ENCODE peak calls at places on chromosomes 4 and X, in nine cellular contexts. One of them, this sample, is unnamed.

GRCh38 chrX:31603411-31604120 is 531.7 kb upstream of the FTHL17 start:
- DNase-seq in neuronal stem cell: no peak
- DNase-seq in heart left ventricle: no peak
- DNase-seq in SJSA1: no peak
- DNase-seq in lung: no peak
- DNase-seq in colonic mucosa: no peak
- DNase-seq in CD8-positive, alpha-beta T cell: no peak
- DNase-seq in GM23338: no peak
- DNase-seq in substantia nigra: no peak
- DNase-seq in this sample: no peak

GRCh38 chr4:3706111-3706511 is 60.1 kb upstream of the ADRA2C start:
- DNase-seq in substantia nigra: no peak
- DNase-seq in CD8-positive, alpha-beta T cell: no peak
- DNase-seq in lung: no peak
- DNase-seq in heart left ventricle: no peak
- DNase-seq in neuronal stem cell: no peak
- DNase-seq in GM23338: no peak
- DNase-seq in SJSA1: no peak
- DNase-seq in colonic mucosa: no peak
- DNase-seq in this sample: no peak

GRCh38 chr4:181710143-181710542 is 533.1 kb upstream of the TENM3 start:
- DNase-seq in neuronal stem cell: no peak
- DNase-seq in lung: no peak
- DNase-seq in colonic mucosa: no peak
- DNase-seq in GM23338: no peak
- DNase-seq in SJSA1: no peak
- DNase-seq in CD8-positive, alpha-beta T cell: no peak
- DNase-seq in substantia nigra: no peak
- DNase-seq in heart left ventricle: no peak
- DNase-seq in this sample: no peak

GRCh38 chr4:48445704-48446103 is 37.4 kb upstream of the SLC10A4 start:
- DNase-seq in colonic mucosa: no peak
- DNase-seq in lung: no peak
- DNase-seq in GM23338: peak
- DNase-seq in CD8-positive, alpha-beta T cell: no peak
- DNase-seq in SJSA1: no peak
- DNase-seq in neuronal stem cell: no peak
- DNase-seq in substantia nigra: no peak
- DNase-seq in heart left ventricle: no peak
- DNase-seq in this sample: no peak

GRCh38 chr4:138222041-138222440 is 20.1 kb downstream of the SLC7A11 start:
- DNase-seq in heart left ventricle: no peak
- DNase-seq in substantia nigra: no peak
- DNase-seq in neuronal stem cell: no peak
- DNase-seq in GM23338: no peak
- DNase-seq in CD8-positive, alpha-beta T cell: no peak
- DNase-seq in colonic mucosa: no peak
- DNase-seq in lung: no peak
- DNase-seq in SJSA1: peak
- DNase-seq in this sample: no peak

GRCh38 chr4:27916432-27917184 is 1056.0 kb downstream of the STIM2 start:
- DNase-seq in SJSA1: no peak
- DNase-seq in colonic mucosa: peak
- DNase-seq in GM23338: no peak
- DNase-seq in substantia nigra: no peak
- DNase-seq in lung: peak
- DNase-seq in heart left ventricle: peak
- DNase-seq in CD8-positive, alpha-beta T cell: no peak
- DNase-seq in neuronal stem cell: peak
- DNase-seq in this sample: no peak

GRCh38 chr4:55512922-55513571 is 33.7 kb downstream of the CLOCK start:
- DNase-seq in neuronal stem cell: no peak
- DNase-seq in substantia nigra: no peak
- DNase-seq in lung: no peak
- DNase-seq in SJSA1: no peak
- DNase-seq in GM23338: no peak
- DNase-seq in colonic mucosa: no peak
- DNase-seq in heart left ventricle: no peak
- DNase-seq in CD8-positive, alpha-beta T cell: no peak
- DNase-seq in this sample: no peak

GRCh38 chr4:36039031-36039430 is 205.3 kb downstream of the ARAP2 start:
- DNase-seq in neuronal stem cell: no peak
- DNase-seq in SJSA1: no peak
- DNase-seq in heart left ventricle: no peak
- DNase-seq in lung: no peak
- DNase-seq in substantia nigra: no peak
- DNase-seq in CD8-positive, alpha-beta T cell: no peak
- DNase-seq in colonic mucosa: peak
- DNase-seq in GM23338: peak
- DNase-seq in this sample: no peak

GRCh38 chr4:7842384-7843279 is 97.0 kb downstream of the AFAP1 start:
- DNase-seq in neuronal stem cell: no peak
- DNase-seq in lung: no peak
- DNase-seq in SJSA1: peak
- DNase-seq in GM23338: no peak
- DNase-seq in substantia nigra: no peak
- DNase-seq in CD8-positive, alpha-beta T cell: no peak
- DNase-seq in heart left ventricle: peak
- DNase-seq in colonic mucosa: peak
- DNase-seq in this sample: no peak

GRCh38 chr4:182825786-182826185 is 91.4 kb downstream of the DCTD start:
- DNase-seq in heart left ventricle: no peak
- DNase-seq in CD8-positive, alpha-beta T cell: no peak
- DNase-seq in colonic mucosa: no peak
- DNase-seq in neuronal stem cell: no peak
- DNase-seq in lung: no peak
- DNase-seq in SJSA1: no peak
- DNase-seq in GM23338: no peak
- DNase-seq in substantia nigra: no peak
- DNase-seq in this sample: no peak

GRCh38 chr4:148173397-148174017 is 268.7 kb downstream of the NR3C2 start:
- DNase-seq in GM23338: no peak
- DNase-seq in SJSA1: no peak
- DNase-seq in lung: no peak
- DNase-seq in heart left ventricle: no peak
- DNase-seq in neuronal stem cell: no peak
- DNase-seq in CD8-positive, alpha-beta T cell: no peak
- DNase-seq in substantia nigra: no peak
- DNase-seq in colonic mucosa: peak
- DNase-seq in this sample: no peak

GRCh38 chr4:95619525-95620443 is 71.0 kb upstream of the UNC5C start:
- DNase-seq in lung: no peak
- DNase-seq in neuronal stem cell: no peak
- DNase-seq in CD8-positive, alpha-beta T cell: no peak
- DNase-seq in GM23338: no peak
- DNase-seq in substantia nigra: no peak
- DNase-seq in SJSA1: no peak
- DNase-seq in heart left ventricle: no peak
- DNase-seq in colonic mucosa: no peak
- DNase-seq in this sample: no peak

GRCh38 chr4:183240581-183241321 is 79.3 kb downstream of the CLDN22 start:
- DNase-seq in neuronal stem cell: no peak
- DNase-seq in lung: no peak
- DNase-seq in GM23338: peak
- DNase-seq in colonic mucosa: no peak
- DNase-seq in CD8-positive, alpha-beta T cell: no peak
- DNase-seq in heart left ventricle: peak
- DNase-seq in substantia nigra: no peak
- DNase-seq in SJSA1: no peak
- DNase-seq in this sample: no peak

DNA sequence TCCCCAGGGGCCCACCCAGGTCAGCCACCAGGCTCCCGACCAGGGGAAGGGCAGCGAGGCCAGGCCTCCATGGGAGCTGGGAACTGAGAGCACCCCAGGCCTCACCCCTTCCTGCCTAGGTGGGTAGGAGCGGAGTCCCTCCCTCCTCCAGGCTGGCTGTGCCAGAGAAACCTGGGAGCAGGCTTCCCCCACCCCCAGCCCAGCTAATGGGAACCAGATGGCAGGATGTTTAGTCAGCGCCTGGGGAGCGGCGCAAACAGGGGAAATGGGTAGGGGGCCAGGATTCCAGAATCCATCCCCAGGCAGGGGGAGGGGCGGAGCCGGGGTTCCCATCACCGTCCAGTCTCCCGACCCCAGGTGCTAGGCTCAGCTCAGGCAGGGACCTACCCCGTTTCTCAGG is 6.7 kb upstream of the HAUS7 start:
- DNase-seq in colonic mucosa: no peak
- DNase-seq in SJSA1: peak
- DNase-seq in substantia nigra: no peak
- DNase-seq in lung: no peak
- DNase-seq in GM23338: peak
- DNase-seq in CD8-positive, alpha-beta T cell: no peak
- DNase-seq in heart left ventricle: peak
- DNase-seq in neuronal stem cell: no peak
- DNase-seq in this sample: no peak
- H3K27ac ChIP-seq in colonic mucosa: no peak
- H3K27ac ChIP-seq in SJSA1: peak
- H3K27ac ChIP-seq in substantia nigra: no peak
- H3K27ac ChIP-seq in lung: peak
- H3K27ac ChIP-seq in GM23338: no peak
- H3K27ac ChIP-seq in CD8-positive, alpha-beta T cell: no peak
- H3K27ac ChIP-seq in heart left ventricle: peak
- H3K27ac ChIP-seq in neuronal stem cell: no peak
- H3K27ac ChIP-seq in this sample: no peak

GRCh38 chrX:68912113-68912980 is 83.5 kb downstream of the EFNB1 start:
- DNase-seq in lung: no peak
- DNase-seq in CD8-positive, alpha-beta T cell: no peak
- DNase-seq in substantia nigra: no peak
- DNase-seq in GM23338: peak
- DNase-seq in heart left ventricle: no peak
- DNase-seq in colonic mucosa: no peak
- DNase-seq in neuronal stem cell: peak
- DNase-seq in SJSA1: no peak
- DNase-seq in this sample: no peak
- H3K27ac ChIP-seq in lung: no peak
- H3K27ac ChIP-seq in CD8-positive, alpha-beta T cell: no peak
- H3K27ac ChIP-seq in substantia nigra: no peak
- H3K27ac ChIP-seq in GM23338: no peak
- H3K27ac ChIP-seq in heart left ventricle: no peak
- H3K27ac ChIP-seq in colonic mucosa: no peak
- H3K27ac ChIP-seq in neuronal stem cell: peak
- H3K27ac ChIP-seq in SJSA1: no peak
- H3K27ac ChIP-seq in this sample: no peak

GRCh38 chrX:118418811-118419251 is 72.9 kb downstream of the WDR44 start:
- DNase-seq in CD8-positive, alpha-beta T cell: no peak
- DNase-seq in SJSA1: no peak
- DNase-seq in GM23338: peak
- DNase-seq in lung: no peak
- DNase-seq in heart left ventricle: no peak
- DNase-seq in substantia nigra: no peak
- DNase-seq in colonic mucosa: peak
- DNase-seq in neuronal stem cell: no peak
- DNase-seq in this sample: no peak
- H3K27ac ChIP-seq in CD8-positive, alpha-beta T cell: no peak
- H3K27ac ChIP-seq in SJSA1: no peak
- H3K27ac ChIP-seq in GM23338: no peak
- H3K27ac ChIP-seq in lung: no peak
- H3K27ac ChIP-seq in heart left ventricle: no peak
- H3K27ac ChIP-seq in substantia nigra: no peak
- H3K27ac ChIP-seq in colonic mucosa: no peak
- H3K27ac ChIP-seq in neuronal stem cell: no peak
- H3K27ac ChIP-seq in this sample: no peak

GRCh38 chr4:165190591-165191212 is 16.7 kb upstream of the KLHL2 start:
- DNase-seq in lung: no peak
- DNase-seq in heart left ventricle: no peak
- DNase-seq in substantia nigra: no peak
- DNase-seq in CD8-positive, alpha-beta T cell: no peak
- DNase-seq in colonic mucosa: no peak
- DNase-seq in neuronal stem cell: no peak
- DNase-seq in GM23338: no peak
- DNase-seq in SJSA1: no peak
- DNase-seq in this sample: no peak

GRCh38 chr4:165192956-165193355 is 14.4 kb upstream of the KLHL2 start:
- DNase-seq in GM23338: no peak
- DNase-seq in SJSA1: no peak
- DNase-seq in heart left ventricle: no peak
- DNase-seq in neuronal stem cell: no peak
- DNase-seq in colonic mucosa: no peak
- DNase-seq in substantia nigra: no peak
- DNase-seq in lung: no peak
- DNase-seq in CD8-positive, alpha-beta T cell: no peak
- DNase-seq in this sample: no peak

GRCh38 chr4:165191814-165192499 is 15.4 kb upstream of the KLHL2 start:
- DNase-seq in SJSA1: no peak
- DNase-seq in lung: no peak
- DNase-seq in heart left ventricle: no peak
- DNase-seq in CD8-positive, alpha-beta T cell: no peak
- DNase-seq in GM23338: no peak
- DNase-seq in colonic mucosa: no peak
- DNase-seq in substantia nigra: no peak
- DNase-seq in neuronal stem cell: no peak
- DNase-seq in this sample: no peak

GRCh38 chr4:165191253-165191652 is 16.1 kb upstream of the KLHL2 start:
- DNase-seq in heart left ventricle: no peak
- DNase-seq in neuronal stem cell: no peak
- DNase-seq in CD8-positive, alpha-beta T cell: no peak
- DNase-seq in colonic mucosa: no peak
- DNase-seq in GM23338: no peak
- DNase-seq in substantia nigra: no peak
- DNase-seq in SJSA1: no peak
- DNase-seq in lung: no peak
- DNase-seq in this sample: no peak

GRCh38 chr4:165192500-165192898 is 14.9 kb upstream of the KLHL2 start:
- DNase-seq in lung: no peak
- DNase-seq in colonic mucosa: no peak
- DNase-seq in substantia nigra: no peak
- DNase-seq in heart left ventricle: no peak
- DNase-seq in CD8-positive, alpha-beta T cell: no peak
- DNase-seq in SJSA1: no peak
- DNase-seq in neuronal stem cell: no peak
- DNase-seq in GM23338: no peak
- DNase-seq in this sample: no peak
- H3K27ac ChIP-seq in lung: no peak
- H3K27ac ChIP-seq in colonic mucosa: no peak
- H3K27ac ChIP-seq in substantia nigra: no peak
- H3K27ac ChIP-seq in heart left ventricle: no peak
- H3K27ac ChIP-seq in CD8-positive, alpha-beta T cell: no peak
- H3K27ac ChIP-seq in SJSA1: no peak
- H3K27ac ChIP-seq in neuronal stem cell: no peak
- H3K27ac ChIP-seq in GM23338: no peak
- H3K27ac ChIP-seq in this sample: no peak

DNA sequence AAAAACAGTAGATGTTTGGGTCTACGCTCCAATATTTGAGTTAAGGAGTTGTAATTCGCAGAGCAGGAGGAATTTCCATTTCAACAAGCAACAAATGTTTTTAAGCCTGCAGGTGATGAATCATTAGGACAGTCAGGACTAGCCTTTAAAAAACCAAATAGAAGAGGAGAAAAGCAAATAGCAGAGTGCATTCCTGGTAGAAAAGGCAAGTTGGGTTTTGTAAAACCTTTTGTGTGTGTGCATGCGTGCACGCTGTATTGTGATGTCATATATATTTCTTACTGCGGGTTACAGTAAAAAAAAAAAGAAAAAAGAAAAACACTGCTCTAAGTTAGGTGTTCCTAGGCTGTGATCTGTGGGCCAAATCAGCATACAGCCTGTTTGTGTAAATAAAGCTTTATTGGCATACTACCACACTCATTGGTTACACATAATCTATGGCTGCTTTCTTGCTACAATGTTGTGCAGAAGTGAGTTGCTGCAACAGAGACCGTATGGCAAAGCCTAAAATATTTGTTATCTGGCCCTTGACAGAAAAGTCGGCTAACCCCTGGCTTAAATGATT is 135.6 kb downstream of the MID1 start:
- DNase-seq in heart left ventricle: no peak
- DNase-seq in substantia nigra: no peak
- DNase-seq in CD8-positive, alpha-beta T cell: no peak
- DNase-seq in SJSA1: peak
- DNase-seq in neuronal stem cell: no peak
- DNase-seq in GM23338: peak
- DNase-seq in lung: no peak
- DNase-seq in colonic mucosa: no peak
- DNase-seq in this sample: no peak
- H3K27ac ChIP-seq in heart left ventricle: no peak
- H3K27ac ChIP-seq in substantia nigra: no peak
- H3K27ac ChIP-seq in CD8-positive, alpha-beta T cell: no peak
- H3K27ac ChIP-seq in SJSA1: peak
- H3K27ac ChIP-seq in neuronal stem cell: no peak
- H3K27ac ChIP-seq in GM23338: peak
- H3K27ac ChIP-seq in lung: no peak
- H3K27ac ChIP-seq in colonic mucosa: no peak
- H3K27ac ChIP-seq in this sample: no peak

This sample was measured in naive thymus-derived CD4-positive, alpha-beta T cell.